ENCODE peak calls at places on chromosomes 3 and 15, in four cellular contexts. One of them, this sample, is unnamed.

GRCh38 chr3:10693457-10693856 is 122.6 kb upstream of the SLC6A11 start:
- DNase-seq in AG04450: no peak
- DNase-seq in stomach: no peak
- DNase-seq in right atrium auricular region: no peak
- DNase-seq in this sample: no peak

GRCh38 chr3:73270839-73271483 is 209.5 kb downstream of the EBLN2 start:
- DNase-seq in AG04450: no peak
- DNase-seq in stomach: no peak
- DNase-seq in right atrium auricular region: no peak
- DNase-seq in this sample: no peak

GRCh38 chr3:75337226-75337900 is 326.8 kb upstream of the FRG2C start:
- DNase-seq in AG04450: no peak
- DNase-seq in stomach: no peak
- DNase-seq in right atrium auricular region: no peak
- DNase-seq in this sample: no peak

GRCh38 chr3:181103605-181104004 is 114.1 kb upstream of the DNAJC19 start:
- DNase-seq in AG04450: no peak
- DNase-seq in stomach: no peak
- DNase-seq in right atrium auricular region: no peak
- DNase-seq in this sample: no peak

GRCh38 chr3:184154909-184155643 is at the start of gene DVL3:
- DNase-seq in AG04450: no peak
- DNase-seq in stomach: peak
- DNase-seq in right atrium auricular region: no peak
- DNase-seq in this sample: peak

GRCh38 chr3:53843195-53844177 is 2.7 kb downstream of the CHDH start:
- DNase-seq in AG04450: no peak
- DNase-seq in stomach: no peak
- DNase-seq in right atrium auricular region: no peak
- DNase-seq in this sample: no peak

GRCh38 chr3:71135373-71136088 is 448.0 kb downstream of the FOXP1 start:
- DNase-seq in AG04450: no peak
- DNase-seq in stomach: peak
- DNase-seq in right atrium auricular region: no peak
- DNase-seq in this sample: no peak

GRCh38 chr15:73965094-73965729 is 26.9 kb downstream of the STOML1 start:
- DNase-seq in AG04450: no peak
- DNase-seq in stomach: no peak
- DNase-seq in right atrium auricular region: no peak
- DNase-seq in this sample: no peak

GRCh38 chr15:83323296-83323711 is 38.8 kb upstream of the BNC1 start:
- DNase-seq in AG04450: peak
- DNase-seq in stomach: no peak
- DNase-seq in right atrium auricular region: no peak
- DNase-seq in this sample: no peak

GRCh38 chr3:23840521-23840920 is 34.8 kb downstream of the UBE2E1 start:
- DNase-seq in AG04450: no peak
- DNase-seq in stomach: no peak
- DNase-seq in right atrium auricular region: no peak
- DNase-seq in this sample: no peak

GRCh38 chr3:142724682-142725351 is 983 bp downstream of the TRPC1 start:
- DNase-seq in AG04450: no peak
- DNase-seq in stomach: no peak
- DNase-seq in right atrium auricular region: no peak
- DNase-seq in this sample: peak

GRCh38 chr15:56778761-56779160 is 45.5 kb upstream of the ZNF280D start:
- DNase-seq in AG04450: no peak
- DNase-seq in stomach: no peak
- DNase-seq in right atrium auricular region: no peak
- DNase-seq in this sample: no peak

GRCh38 chr3:99753268-99753975 is 64.2 kb upstream of the CMSS1 start:
- DNase-seq in AG04450: peak
- DNase-seq in stomach: no peak
- DNase-seq in right atrium auricular region: no peak
- DNase-seq in this sample: no peak

GRCh38 chr15:74869726-74870407 is 3.3 kb downstream of the SCAMP2 start:
- DNase-seq in AG04450: no peak
- DNase-seq in stomach: peak
- DNase-seq in right atrium auricular region: peak
- DNase-seq in this sample: no peak

GRCh38 chr15:38842991-38843610 is 278.5 kb upstream of the RASGRP1 start:
- DNase-seq in AG04450: no peak
- DNase-seq in stomach: no peak
- DNase-seq in right atrium auricular region: no peak
- DNase-seq in this sample: no peak

GRCh38 chr3:97504463-97504862 is 260.1 kb upstream of the ARL6 start:
- DNase-seq in AG04450: no peak
- DNase-seq in stomach: no peak
- DNase-seq in right atrium auricular region: no peak
- DNase-seq in this sample: no peak

GRCh38 chr3:129688310-129688895 is 81.9 kb upstream of the PLXND1 start:
- DNase-seq in AG04450: no peak
- DNase-seq in stomach: peak
- DNase-seq in right atrium auricular region: peak
- DNase-seq in this sample: no peak

GRCh38 chr15:52527898-52528464 is 699 bp downstream of the MYO5A start:
- DNase-seq in AG04450: no peak
- DNase-seq in stomach: peak
- DNase-seq in right atrium auricular region: no peak
- DNase-seq in this sample: peak

GRCh38 chr15:98647774-98648653 is at the start of gene IGF1R:
- DNase-seq in AG04450: peak
- DNase-seq in stomach: peak
- DNase-seq in right atrium auricular region: peak
- DNase-seq in this sample: peak
- TF ChIP-seq CTCF in AG04450: no peak
- TF ChIP-seq CTCF in stomach: no peak
- TF ChIP-seq CTCF in right atrium auricular region: no peak
- TF ChIP-seq CTCF in this sample: no peak

DNA sequence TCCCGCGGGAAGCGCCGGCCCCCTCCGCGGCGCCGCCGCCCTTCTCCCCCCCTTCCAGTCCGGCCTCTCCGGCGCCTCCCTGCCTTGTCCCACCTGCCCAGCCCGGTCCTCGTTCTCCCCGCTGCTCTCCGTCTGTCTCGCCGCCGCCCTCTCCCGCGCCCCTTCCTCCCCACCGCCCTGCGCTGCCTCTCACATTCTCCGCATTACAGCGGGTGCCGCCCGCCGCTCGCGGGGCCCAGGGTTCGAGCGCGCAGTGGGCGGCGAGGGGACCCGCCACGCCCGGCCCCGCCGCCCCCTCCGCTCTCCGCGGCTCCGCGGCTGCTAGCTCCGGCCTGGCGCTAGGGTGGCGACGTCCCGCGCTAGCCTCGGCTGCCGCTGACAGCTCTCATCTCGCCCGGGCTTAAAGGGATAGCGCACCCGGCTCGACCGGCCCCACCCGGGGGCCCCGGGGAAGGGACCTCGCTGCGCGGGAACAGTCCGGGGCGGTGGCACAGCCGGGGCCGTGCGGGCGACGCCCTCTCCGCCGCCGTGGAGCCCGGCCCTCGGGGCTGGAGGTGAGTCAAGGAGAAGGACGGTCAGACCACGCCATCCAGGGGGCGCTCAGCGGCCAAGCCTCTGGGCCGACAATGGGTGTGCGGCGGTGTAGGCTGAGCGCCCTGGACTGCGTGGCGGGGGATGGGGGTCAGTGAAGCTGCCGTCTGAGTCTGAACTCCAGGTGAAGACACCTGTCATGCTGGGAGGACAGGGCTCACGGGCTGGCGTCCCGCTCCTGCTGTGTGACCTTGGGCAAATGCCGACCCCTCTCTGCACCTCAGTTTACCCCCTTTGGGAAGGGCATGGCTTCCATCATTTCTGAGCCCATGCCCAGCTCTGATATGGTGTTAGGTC is 187.4 kb upstream of the LINGO1 start:
- DNase-seq in AG04450: no peak
- DNase-seq in stomach: no peak
- DNase-seq in right atrium auricular region: no peak
- DNase-seq in this sample: no peak
- TF ChIP-seq CTCF in AG04450: no peak
- TF ChIP-seq CTCF in stomach: no peak
- TF ChIP-seq CTCF in right atrium auricular region: no peak
- TF ChIP-seq CTCF in this sample: no peak

DNA sequence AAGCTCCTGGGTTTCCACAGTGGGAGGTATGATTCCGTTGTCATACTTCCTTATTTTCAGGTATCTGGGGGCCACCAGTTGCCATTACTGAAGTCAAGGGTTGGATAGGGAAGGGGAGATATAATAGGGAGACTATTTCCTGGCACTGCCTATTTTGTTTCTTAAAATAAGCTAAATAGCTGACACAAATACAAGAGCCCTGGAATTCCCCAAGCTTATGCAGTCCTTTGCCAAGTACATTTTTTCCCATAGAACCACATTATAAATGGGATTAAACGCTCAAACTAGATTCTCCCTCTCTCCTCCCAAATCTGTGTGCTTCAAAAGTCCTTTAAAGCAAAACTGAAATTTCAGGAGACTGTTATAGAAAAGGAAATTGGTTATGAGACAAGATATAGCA is 68.7 kb downstream of the AP4E1 start:
- DNase-seq in AG04450: no peak
- DNase-seq in stomach: no peak
- DNase-seq in right atrium auricular region: no peak
- DNase-seq in this sample: no peak
- TF ChIP-seq CTCF in AG04450: no peak
- TF ChIP-seq CTCF in stomach: no peak
- TF ChIP-seq CTCF in right atrium auricular region: no peak
- TF ChIP-seq CTCF in this sample: no peak

DNA sequence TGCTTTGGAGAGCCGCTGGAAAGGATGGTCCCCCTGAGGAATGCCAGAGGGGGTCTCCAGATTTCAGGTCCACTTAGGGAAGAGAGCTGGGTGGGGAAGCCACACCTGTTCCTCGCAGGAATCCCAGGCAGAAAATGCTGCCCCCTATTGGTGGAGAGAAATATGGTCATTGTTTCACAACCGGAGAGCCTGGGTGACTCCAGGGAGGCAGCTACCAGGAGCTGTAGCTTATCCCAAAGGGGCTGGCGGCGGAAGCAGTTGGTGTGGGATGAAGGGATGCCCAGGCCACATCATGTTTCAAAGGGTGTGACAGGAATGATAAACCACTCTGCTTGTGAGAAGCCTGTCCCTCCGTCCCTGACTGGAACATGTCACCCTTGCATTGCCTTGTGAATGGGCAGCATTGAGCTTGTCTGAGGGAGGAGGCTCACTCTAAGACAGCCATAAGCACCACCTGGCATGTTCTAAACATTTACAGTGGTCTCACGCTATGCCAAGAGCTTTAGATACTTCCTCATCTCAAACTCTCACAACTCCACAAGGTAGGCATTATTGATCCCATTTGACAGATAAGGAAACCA is 34.5 kb downstream of the POMGNT2 start:
- DNase-seq in AG04450: no peak
- DNase-seq in stomach: no peak
- DNase-seq in right atrium auricular region: peak
- DNase-seq in this sample: no peak
- TF ChIP-seq CTCF in AG04450: peak
- TF ChIP-seq CTCF in stomach: no peak
- TF ChIP-seq CTCF in right atrium auricular region: no peak
- TF ChIP-seq CTCF in this sample: peak

This sample was measured in natural killer cell.